ENCODE peak calls at places on chromosomes 5 and 9, in five cellular contexts. L is lower leg skin; O is GM04504; B is left colon; M is activated naive CD8-positive, alpha-beta T cell treated with anti-CD3 and anti-CD28 coated beads, Interleukin-2, amount 10 ng/mL, durations not matched to agents 7 days and 5 days. T is an unnamed sample.

GRCh38 chr5:14199902-14200301 is 56.8 kb downstream of the TRIO start:
- DNase-seq in L (no peak), B (no peak), M (no peak), O (no peak), T (no peak)

GRCh38 chr9:93681316-93682154 is 105.2 kb downstream of the PHF2 start:
- DNase-seq in B (no peak), L (peak), O (no peak), M (no peak), T (no peak)

GRCh38 chr9:131432050-131432449 is 38.2 kb downstream of the PRRC2B start:
- DNase-seq in O (no peak), M (no peak), B (no peak), L (no peak), T (no peak)

GRCh38 chr5:151058891-151059611 is 21.8 kb downstream of the TNIP1 start:
- DNase-seq in B (no peak), L (no peak), O (no peak), M (no peak), T (no peak)

GRCh38 chr9:130895481-130896232 is 955 bp downstream of the QRFP start:
- DNase-seq in M (no peak), O (no peak), B (no peak), L (no peak), T (peak)

GRCh38 chr9:33297455-33297854 is 7.1 kb downstream of the NFX1 start:
- DNase-seq in L (no peak), B (peak), M (no peak), O (no peak), T (no peak)

GRCh38 chr5:176812269-176813259 is 2.2 kb downstream of the UNC5A start:
- DNase-seq in O (no peak), M (peak), B (no peak), L (no peak), T (no peak)

GRCh38 chr9:110619831-110620230 is 40.3 kb upstream of the SVEP1 start:
- DNase-seq in L (no peak), M (no peak), B (no peak), O (no peak), T (no peak)

GRCh38 chr9:92808726-92809451 is 44.3 kb upstream of the BICD2 start:
- DNase-seq in M (peak), B (peak), L (peak), O (peak), T (peak)

GRCh38 chr5:68331202-68332108 is 115.9 kb downstream of the PIK3R1 start:
- DNase-seq in B (no peak), M (no peak), O (no peak), L (no peak), T (no peak)

GRCh38 chr9:131530930-131531832 is at the start of gene UCK1:
- DNase-seq in L (peak), O (peak), M (peak), B (peak), T (peak)

GRCh38 chr5:98771389-98772109 is 1.9 kb upstream of the RGMB start:
- DNase-seq in L (no peak), B (peak), M (no peak), O (peak), T (no peak)

GRCh38 chr9:81389569-81389993 is 299.8 kb downstream of the TLE1 start:
- DNase-seq in O (peak), B (peak), M (no peak), L (peak), T (no peak)

GRCh38 chr9:135561391-135562234 is at the start of gene PAEP:
- DNase-seq in M (no peak), O (no peak), L (peak), B (no peak), T (no peak)